ENCODE peak calls at places on chromosomes 11 and 22, in six cellular contexts. R, B, U, W, Q and C are unnamed samples.

GRCh38 chr22:17562906-17563870 is at the start of gene SLC25A18:
- DNase-seq in R (peak), B (peak), U (peak), W (no peak), Q (peak), C (peak)

GRCh38 chr22:48742191-48742555 is 1085.5 kb downstream of the BRD1 start:
- DNase-seq in R (no peak), B (no peak), U (peak), W (no peak), Q (no peak), C (no peak)

GRCh38 chr11:118628432-118628831 is 21.0 kb downstream of the PHLDB1 start:
- DNase-seq in R (no peak), B (no peak), U (no peak), W (no peak), Q (no peak), C (no peak)

GRCh38 chr11:117908959-117909610 is 20.1 kb downstream of the TMPRSS13 start:
- DNase-seq in R (no peak), B (peak), U (no peak), W (no peak), Q (peak), C (no peak)

GRCh38 chr22:20616451-20617043 is 109.1 kb downstream of the MED15 start:
- DNase-seq in R (no peak), B (no peak), U (no peak), W (no peak), Q (no peak), C (no peak)

GRCh38 chr11:65432686-65433582 is 10.3 kb downstream of the NEAT1 start:
- DNase-seq in R (no peak), B (peak), U (no peak), W (peak), Q (no peak), C (peak)

GRCh38 chr22:46187862-46188261 is 37.5 kb downstream of the PPARA start:
- DNase-seq in R (no peak), B (no peak), U (no peak), W (no peak), Q (no peak), C (peak)

GRCh38 chr11:3994030-3994640 is 100.5 kb upstream of the RRM1 start:
- DNase-seq in R (no peak), B (peak), U (no peak), W (peak), Q (no peak), C (no peak)

GRCh38 chr11:105732611-105733010 is 122.7 kb downstream of the GRIA4 start:
- DNase-seq in R (no peak), B (peak), U (no peak), W (peak), Q (no peak), C (no peak)

GRCh38 chr11:75651218-75651617 is 17.6 kb downstream of the MAP6 start:
- DNase-seq in R (no peak), B (no peak), U (no peak), W (no peak), Q (no peak), C (no peak)

GRCh38 chr11:2552202-2552601 is 107.4 kb downstream of the KCNQ1 start:
- DNase-seq in R (no peak), B (no peak), U (no peak), W (no peak), Q (no peak), C (no peak)

DNA sequence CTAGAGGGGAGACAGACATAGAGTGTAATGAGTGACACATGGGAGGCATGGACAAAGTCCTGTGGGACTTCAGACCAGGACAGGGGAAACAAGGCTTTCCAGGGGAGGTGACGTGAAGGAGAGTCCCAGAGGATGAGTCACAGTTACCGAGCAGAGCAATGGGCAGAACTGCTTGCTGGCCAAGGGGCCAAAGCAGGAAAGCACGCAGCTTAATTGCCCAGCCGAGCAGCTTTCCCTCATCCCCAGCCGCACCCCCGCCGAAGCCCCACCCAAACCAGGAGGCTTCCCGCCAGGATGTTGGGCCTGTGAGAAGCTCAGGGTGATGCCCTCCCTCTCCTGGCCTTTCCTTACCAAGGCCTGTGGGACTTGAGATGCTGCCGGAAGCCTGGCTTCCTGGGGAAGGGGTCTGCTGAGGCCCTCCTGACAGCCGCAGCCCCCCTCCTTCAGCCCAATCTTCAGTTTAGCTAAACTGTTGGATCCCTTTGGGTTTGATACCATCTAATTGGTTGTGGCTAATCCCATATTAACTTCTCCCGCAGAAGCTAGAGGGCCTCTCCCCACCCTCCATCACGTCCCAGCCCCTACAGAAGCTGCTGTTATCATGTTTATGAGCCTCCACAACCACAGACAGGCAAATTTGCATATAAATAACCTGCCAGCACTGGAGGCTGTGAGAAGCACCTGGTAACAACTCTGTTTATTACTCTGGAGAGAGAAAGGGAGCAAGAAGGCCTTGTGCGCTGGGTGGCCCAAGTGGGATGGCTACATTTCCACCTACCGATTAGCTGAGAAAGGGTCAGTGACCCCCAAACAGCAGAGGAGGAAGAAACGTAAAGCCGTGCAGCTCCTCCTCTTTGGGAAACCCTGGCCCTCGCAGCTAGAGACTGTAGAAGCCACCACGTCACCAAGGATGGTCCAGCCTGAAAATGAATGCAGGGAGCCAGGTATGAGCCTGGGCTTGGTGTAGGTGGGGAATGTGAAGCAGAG is 80.0 kb downstream of the TRIM29 start:
- DNase-seq in R (no peak), B (peak), U (peak), W (no peak), Q (peak), C (peak)
- H2BK5ac ChIP-seq in R (no peak), B (no peak), U (peak), W (no peak), Q (peak), C (peak)

GRCh38 chr11:36088234-36088975 is 144.5 kb downstream of the LDLRAD3 start:
- DNase-seq in R (no peak), B (peak), U (no peak), W (peak), Q (no peak), C (no peak)
- H2BK5ac ChIP-seq in R (no peak), B (no peak), U (no peak), W (no peak), Q (no peak), C (no peak)

GRCh38 chr11:85809191-85809590 is 1.8 kb downstream of the SYTL2 start:
- DNase-seq in R (no peak), B (no peak), U (no peak), W (no peak), Q (no peak), C (no peak)

GRCh38 chr11:85809881-85810280 is 1.1 kb downstream of the SYTL2 start:
- DNase-seq in R (no peak), B (peak), U (peak), W (no peak), Q (peak), C (peak)

GRCh38 chr11:85810871-85811611 is at the start of gene SYTL2:
- DNase-seq in R (peak), B (peak), U (peak), W (peak), Q (peak), C (peak)

GRCh38 chr11:85811624-85812023 is 683 bp upstream of the SYTL2 start:
- DNase-seq in R (no peak), B (no peak), U (no peak), W (no peak), Q (no peak), C (no peak)

GRCh38 chr11:85810521-85810870 is 445 bp downstream of the SYTL2 start:
- DNase-seq in R (no peak), B (no peak), U (peak), W (no peak), Q (peak), C (peak)
- H2BK5ac ChIP-seq in R (no peak), B (no peak), U (no peak), W (no peak), Q (no peak), C (no peak)

GRCh38 chr11:15347969-15348734 is 233.4 kb downstream of the INSC start:
- DNase-seq in R (no peak), B (no peak), U (no peak), W (no peak), Q (no peak), C (no peak)

GRCh38 chr11:15346907-15347306 is 232.2 kb downstream of the INSC start:
- DNase-seq in R (no peak), B (no peak), U (no peak), W (no peak), Q (no peak), C (no peak)

GRCh38 chr11:15349413-15349812 is 234.7 kb downstream of the INSC start:
- DNase-seq in R (no peak), B (no peak), U (no peak), W (no peak), Q (no peak), C (no peak)
- H2BK5ac ChIP-seq in R (no peak), B (no peak), U (no peak), W (no peak), Q (no peak), C (no peak)